ENCODE peak calls at places on chromosomes 7 and 10, in five cellular contexts. One of them, this sample, is unnamed. For H3K36me3, the result is how much of the 10 kb centered on the place peaks cover.

GRCh38 chr7:150333659-150334058 is 7.8 kb downstream of the RARRES2 start:
- DNase-seq in neuronal stem cell: no peak
- DNase-seq in PC-9: no peak
- DNase-seq in heart left ventricle: no peak
- DNase-seq in esophagus squamous epithelium: no peak
- DNase-seq in this sample: no peak

GRCh38 chr7:27185708-27186449 is 847 bp upstream of the HOXA11 start:
- DNase-seq in neuronal stem cell: no peak
- DNase-seq in PC-9: no peak
- DNase-seq in heart left ventricle: no peak
- DNase-seq in esophagus squamous epithelium: no peak
- DNase-seq in this sample: no peak

GRCh38 chr7:67470256-67470751 is 473.7 kb downstream of the TYW1 start:
- DNase-seq in neuronal stem cell: peak
- DNase-seq in PC-9: no peak
- DNase-seq in heart left ventricle: no peak
- DNase-seq in esophagus squamous epithelium: no peak
- DNase-seq in this sample: no peak

GRCh38 chr7:24580283-24580946 is 7.2 kb downstream of the PALS2 start:
- DNase-seq in neuronal stem cell: no peak
- DNase-seq in PC-9: no peak
- DNase-seq in heart left ventricle: no peak
- DNase-seq in esophagus squamous epithelium: no peak
- DNase-seq in this sample: no peak

GRCh38 chr10:91759581-91759986 is 38.6 kb upstream of the TNKS2 start:
- DNase-seq in neuronal stem cell: no peak
- DNase-seq in PC-9: no peak
- DNase-seq in heart left ventricle: no peak
- DNase-seq in esophagus squamous epithelium: no peak
- DNase-seq in this sample: no peak

GRCh38 chr7:63900394-63901203 is 98.0 kb upstream of the ZNF722 start:
- DNase-seq in neuronal stem cell: no peak
- DNase-seq in PC-9: peak
- DNase-seq in heart left ventricle: peak
- DNase-seq in esophagus squamous epithelium: peak
- DNase-seq in this sample: no peak

GRCh38 chr10:5496261-5497250 is 2.8 kb downstream of the CALML5 start:
- DNase-seq in neuronal stem cell: no peak
- DNase-seq in PC-9: peak
- DNase-seq in heart left ventricle: no peak
- DNase-seq in esophagus squamous epithelium: no peak
- DNase-seq in this sample: no peak

GRCh38 chr7:11177793-11178192 is 204.1 kb downstream of the PHF14 start:
- DNase-seq in neuronal stem cell: no peak
- DNase-seq in PC-9: no peak
- DNase-seq in heart left ventricle: no peak
- DNase-seq in esophagus squamous epithelium: no peak
- DNase-seq in this sample: no peak

GRCh38 chr10:104321716-104322415 is 16.4 kb downstream of the ITPRIP start:
- DNase-seq in neuronal stem cell: no peak
- DNase-seq in PC-9: no peak
- DNase-seq in heart left ventricle: no peak
- DNase-seq in esophagus squamous epithelium: no peak
- DNase-seq in this sample: no peak

GRCh38 chr7:141701489-141702046 is 398 bp downstream of the DENND11 start:
- DNase-seq in neuronal stem cell: peak
- DNase-seq in PC-9: peak
- DNase-seq in heart left ventricle: peak
- DNase-seq in esophagus squamous epithelium: no peak
- DNase-seq in this sample: no peak

GRCh38 chr10:116947838-116948529 is 57.0 kb downstream of the SHTN1 start:
- DNase-seq in neuronal stem cell: peak
- DNase-seq in PC-9: peak
- DNase-seq in heart left ventricle: no peak
- DNase-seq in esophagus squamous epithelium: no peak
- DNase-seq in this sample: no peak

GRCh38 chr7:18019562-18019961 is 8.1 kb downstream of the PRPS1L1 start:
- DNase-seq in neuronal stem cell: no peak
- DNase-seq in PC-9: no peak
- DNase-seq in heart left ventricle: no peak
- DNase-seq in esophagus squamous epithelium: no peak
- DNase-seq in this sample: no peak

GRCh38 chr10:7322623-7323022 is 88.2 kb downstream of the SFMBT2 start:
- DNase-seq in neuronal stem cell: no peak
- DNase-seq in PC-9: no peak
- DNase-seq in heart left ventricle: no peak
- DNase-seq in esophagus squamous epithelium: no peak
- DNase-seq in this sample: no peak

GRCh38 chr10:90204131-90204955 is 503.0 kb downstream of the KIF20B start:
- DNase-seq in neuronal stem cell: no peak
- DNase-seq in PC-9: no peak
- DNase-seq in heart left ventricle: no peak
- DNase-seq in esophagus squamous epithelium: no peak
- DNase-seq in this sample: no peak

GRCh38 chr10:26857991-26858706 is 2.6 kb downstream of the ABI1 start:
- DNase-seq in neuronal stem cell: no peak
- DNase-seq in PC-9: no peak
- DNase-seq in heart left ventricle: no peak
- DNase-seq in esophagus squamous epithelium: no peak
- DNase-seq in this sample: no peak

GRCh38 chr7:8147004-8147403 is 115.0 kb downstream of the ICA1 start:
- DNase-seq in neuronal stem cell: peak
- DNase-seq in PC-9: no peak
- DNase-seq in heart left ventricle: peak
- DNase-seq in esophagus squamous epithelium: no peak
- DNase-seq in this sample: no peak

GRCh38 chr10:43461950-43462349 is 25.0 kb downstream of the ZNF487 start:
- DNase-seq in neuronal stem cell: peak
- DNase-seq in PC-9: peak
- DNase-seq in heart left ventricle: no peak
- DNase-seq in esophagus squamous epithelium: no peak
- DNase-seq in this sample: peak

GRCh38 chr7:41303709-41304108 is 399.2 kb downstream of the INHBA start:
- DNase-seq in neuronal stem cell: no peak
- DNase-seq in PC-9: no peak
- DNase-seq in heart left ventricle: no peak
- DNase-seq in esophagus squamous epithelium: no peak
- DNase-seq in this sample: no peak

GRCh38 chr7:158097511-158098124 is 490.0 kb downstream of the PTPRN2 start:
- DNase-seq in neuronal stem cell: no peak
- DNase-seq in PC-9: no peak
- DNase-seq in heart left ventricle: peak
- DNase-seq in esophagus squamous epithelium: no peak
- DNase-seq in this sample: no peak

GRCh38 chr7:107582906-107583305 is 2.9 kb downstream of the BCAP29 start:
- DNase-seq in neuronal stem cell: no peak
- DNase-seq in PC-9: no peak
- DNase-seq in heart left ventricle: no peak
- DNase-seq in esophagus squamous epithelium: no peak
- DNase-seq in this sample: no peak

GRCh38 chr10:73916761-73917470 is 6.0 kb downstream of the PLAU start:
- DNase-seq in neuronal stem cell: no peak
- DNase-seq in PC-9: no peak
- DNase-seq in heart left ventricle: no peak
- DNase-seq in esophagus squamous epithelium: no peak
- DNase-seq in this sample: no peak

GRCh38 chr10:70115948-70116682 is 16.5 kb downstream of the AIFM2 start:
- DNase-seq in neuronal stem cell: peak
- DNase-seq in PC-9: peak
- DNase-seq in heart left ventricle: peak
- DNase-seq in esophagus squamous epithelium: no peak
- DNase-seq in this sample: no peak

GRCh38 chr10:31362023-31362641 is 43.1 kb downstream of the ZEB1 start:
- DNase-seq in neuronal stem cell: no peak
- DNase-seq in PC-9: no peak
- DNase-seq in heart left ventricle: no peak
- DNase-seq in esophagus squamous epithelium: no peak
- DNase-seq in this sample: no peak

GRCh38 chr10:131142446-131143380 is 168.8 kb downstream of the TCERG1L start:
- DNase-seq in neuronal stem cell: no peak
- DNase-seq in PC-9: no peak
- DNase-seq in heart left ventricle: peak
- DNase-seq in esophagus squamous epithelium: no peak
- DNase-seq in this sample: no peak

GRCh38 chr10:70435241-70436085 is 6.0 kb downstream of the NODAL start:
- DNase-seq in neuronal stem cell: no peak
- DNase-seq in PC-9: no peak
- DNase-seq in heart left ventricle: no peak
- DNase-seq in esophagus squamous epithelium: no peak
- DNase-seq in this sample: no peak

GRCh38 chr7:64277630-64278029 is 36.1 kb upstream of the ZNF736 start:
- DNase-seq in neuronal stem cell: no peak
- DNase-seq in PC-9: no peak
- DNase-seq in heart left ventricle: no peak
- DNase-seq in esophagus squamous epithelium: no peak
- DNase-seq in this sample: no peak

GRCh38 chr7:104767826-104768536 is 246.0 kb upstream of the KMT2E start:
- DNase-seq in neuronal stem cell: no peak
- DNase-seq in PC-9: no peak
- DNase-seq in heart left ventricle: no peak
- DNase-seq in esophagus squamous epithelium: no peak
- DNase-seq in this sample: no peak

GRCh38 chr7:148921806-148922205 is 37.7 kb upstream of the EZH2 start:
- DNase-seq in neuronal stem cell: no peak
- DNase-seq in PC-9: no peak
- DNase-seq in heart left ventricle: no peak
- DNase-seq in esophagus squamous epithelium: no peak
- DNase-seq in this sample: no peak

GRCh38 chr10:92763634-92764155 is 73.9 kb downstream of the HHEX start:
- DNase-seq in neuronal stem cell: no peak
- DNase-seq in PC-9: no peak
- DNase-seq in heart left ventricle: no peak
- DNase-seq in esophagus squamous epithelium: no peak
- DNase-seq in this sample: no peak

GRCh38 chr10:46547881-46548780 is 8.3 kb downstream of the GPRIN2 start:
- DNase-seq in neuronal stem cell: no peak
- DNase-seq in PC-9: no peak
- DNase-seq in heart left ventricle: peak
- DNase-seq in esophagus squamous epithelium: no peak
- DNase-seq in this sample: no peak

GRCh38 chr10:44571701-44572100 is 186.8 kb upstream of the CXCL12 start:
- DNase-seq in neuronal stem cell: no peak
- DNase-seq in PC-9: no peak
- DNase-seq in heart left ventricle: no peak
- DNase-seq in esophagus squamous epithelium: no peak
- DNase-seq in this sample: no peak

GRCh38 chr10:74079028-74079913 is 71.4 kb downstream of the AP3M1 start:
- DNase-seq in neuronal stem cell: no peak
- DNase-seq in PC-9: no peak
- DNase-seq in heart left ventricle: no peak
- DNase-seq in esophagus squamous epithelium: no peak
- DNase-seq in this sample: no peak

GRCh38 chr7:85710960-85711359 is 524.1 kb upstream of the SEMA3D start:
- DNase-seq in neuronal stem cell: no peak
- DNase-seq in PC-9: no peak
- DNase-seq in heart left ventricle: no peak
- DNase-seq in esophagus squamous epithelium: no peak
- DNase-seq in this sample: no peak

DNA sequence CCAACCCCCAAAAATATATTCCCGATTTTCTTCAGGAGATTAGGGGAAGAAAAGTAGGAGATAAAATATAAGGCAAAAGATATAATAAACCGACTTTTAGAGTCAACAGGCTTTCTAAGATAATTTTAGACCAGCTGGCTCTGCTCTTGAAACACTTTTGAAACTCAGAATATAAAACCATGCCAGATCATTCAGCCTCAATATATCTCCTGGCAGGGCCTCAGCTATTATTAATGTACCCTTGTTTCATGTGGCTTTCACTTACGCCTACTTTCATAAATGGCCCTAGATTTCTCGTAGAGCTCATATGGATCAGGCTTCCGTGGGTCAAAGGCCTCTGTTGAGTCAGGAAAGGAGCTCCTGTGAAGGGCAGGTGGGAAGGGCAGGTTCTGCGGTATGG is 396.0 kb downstream of the PHTF2 start:
- DNase-seq in neuronal stem cell: no peak
- DNase-seq in PC-9: no peak
- DNase-seq in heart left ventricle: no peak
- DNase-seq in esophagus squamous epithelium: no peak
- DNase-seq in this sample: no peak
- H3K27ac ChIP-seq in neuronal stem cell: no peak
- H3K27ac ChIP-seq in PC-9: no peak
- H3K27ac ChIP-seq in heart left ventricle: no peak
- H3K27ac ChIP-seq in esophagus squamous epithelium: no peak
- H3K27ac ChIP-seq in this sample: no peak

DNA sequence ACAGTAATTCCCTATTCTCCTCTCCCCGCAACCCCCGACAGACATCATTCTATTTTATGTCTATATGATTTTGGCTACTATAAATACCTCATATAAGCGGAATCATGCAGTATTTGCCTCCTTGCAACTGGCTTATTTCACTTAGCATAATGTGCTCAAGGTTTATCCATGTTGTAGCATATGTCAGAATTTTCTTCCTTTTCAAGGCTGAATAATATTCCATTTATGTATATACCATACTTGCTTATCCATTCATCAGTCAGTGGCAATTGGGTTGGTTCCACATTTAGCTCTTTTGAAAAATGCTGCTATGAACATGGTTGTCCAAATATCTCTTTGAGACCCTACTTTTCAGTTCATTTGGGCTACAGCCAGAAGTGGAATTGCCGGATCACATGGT is 106.5 kb downstream of the MAPK8 start:
- DNase-seq in neuronal stem cell: no peak
- DNase-seq in PC-9: no peak
- DNase-seq in heart left ventricle: no peak
- DNase-seq in esophagus squamous epithelium: no peak
- DNase-seq in this sample: no peak
- H3K36me3 ChIP-seq in neuronal stem cell: under half
- H3K36me3 ChIP-seq in PC-9: under half
- H3K36me3 ChIP-seq in heart left ventricle: under half
- H3K36me3 ChIP-seq in esophagus squamous epithelium: half or more
- H3K36me3 ChIP-seq in this sample: under half

GRCh38 chr7:4472739-4473138 is 209.4 kb upstream of the FOXK1 start:
- DNase-seq in neuronal stem cell: no peak
- DNase-seq in PC-9: no peak
- DNase-seq in heart left ventricle: no peak
- DNase-seq in esophagus squamous epithelium: no peak
- DNase-seq in this sample: no peak
- H3K4me3 ChIP-seq in neuronal stem cell: no peak
- H3K4me3 ChIP-seq in PC-9: no peak
- H3K4me3 ChIP-seq in heart left ventricle: no peak
- H3K4me3 ChIP-seq in esophagus squamous epithelium: no peak
- H3K4me3 ChIP-seq in this sample: no peak

GRCh38 chr10:1171182-1171581 is 115.0 kb downstream of the WDR37 start:
- DNase-seq in neuronal stem cell: no peak
- DNase-seq in PC-9: no peak
- DNase-seq in heart left ventricle: no peak
- DNase-seq in esophagus squamous epithelium: no peak
- DNase-seq in this sample: no peak
- H3K27ac ChIP-seq in neuronal stem cell: no peak
- H3K27ac ChIP-seq in PC-9: no peak
- H3K27ac ChIP-seq in heart left ventricle: no peak
- H3K27ac ChIP-seq in esophagus squamous epithelium: no peak
- H3K27ac ChIP-seq in this sample: no peak